ENCODE peak calls at places on chromosomes 12 and 14, in six cellular contexts. D is A549, B is H1, G is transverse colon, W is tibial nerve, N is K562. E is an unnamed sample.
A peak's percentile ranks its signal among the peaks of the same experiment; 100 is the strongest.

GRCh38 chr14:104694991-104695659 is 5.7 kb downstream of the INF2 start:
- DNase-seq in D (no peak), B (no peak), G (peak; percentile 33), W (no peak), N (no peak), E (peak; percentile 59)

GRCh38 chr12:52952082-52952801 is 3.3 kb downstream of the KRT18 start:
- DNase-seq in D (peak; percentile 64), B (no peak), G (peak; percentile 70), W (no peak), N (peak; percentile 50), E (peak; percentile 80)

GRCh38 chr12:106274575-106275081 is 26.8 kb upstream of the CKAP4 start:
- DNase-seq in D (peak; percentile 25), B (no peak), G (no peak), W (no peak), N (no peak), E (peak; percentile 52)

GRCh38 chr12:53344824-53345485 is 8.8 kb upstream of the SP7 start:
- DNase-seq in D (peak; percentile 76), B (no peak), G (peak; percentile 78), W (peak; percentile 76), N (peak; percentile 88), E (peak; percentile 73)

GRCh38 chr12:130054803-130055202 is 107.5 kb upstream of the FZD10 start:
- DNase-seq in D (no peak), B (no peak), G (no peak), W (no peak), N (no peak), E (no peak)

GRCh38 chr12:49059385-49060232 is 985 bp downstream of the KMT2D start:
- DNase-seq in D (peak; percentile 34), B (no peak), G (peak; percentile 26), W (no peak), N (no peak), E (no peak)

GRCh38 chr14:68015356-68016242 is 196.0 kb downstream of the RAD51B start:
- DNase-seq in D (no peak), B (no peak), G (no peak), W (no peak), N (no peak), E (no peak)

GRCh38 chr14:82239205-82239604 is 705.6 kb upstream of the SEL1L start:
- DNase-seq in D (no peak), B (no peak), G (no peak), W (no peak), N (no peak), E (no peak)

GRCh38 chr12:131844656-131845055 is 16.5 kb downstream of the MMP17 start:
- DNase-seq in D (no peak), B (no peak), G (no peak), W (no peak), N (no peak), E (no peak)

GRCh38 chr12:22981711-22982110 is 356.7 kb downstream of the ETNK1 start:
- DNase-seq in D (peak; percentile 16), B (no peak), G (no peak), W (no peak), N (no peak), E (no peak)

GRCh38 chr14:66495214-66496098 is 9.3 kb downstream of the CCDC196 start:
- DNase-seq in D (peak; percentile 79), B (no peak), G (peak; percentile 33), W (peak; percentile 39), N (peak; percentile 20), E (peak; percentile 44)

GRCh38 chr12:31362759-31363415 is 36.9 kb upstream of the SINHCAF start:
- DNase-seq in D (peak; percentile 15), B (no peak), G (peak; percentile 65), W (peak; percentile 4), N (peak; percentile 23), E (peak; percentile 50)

GRCh38 chr12:31361730-31362114 is 35.8 kb upstream of the SINHCAF start:
- DNase-seq in D (no peak), B (no peak), G (no peak), W (no peak), N (no peak), E (no peak)

GRCh38 chr12:31363416-31363809 is 37.5 kb upstream of the SINHCAF start:
- DNase-seq in D (no peak), B (no peak), G (no peak), W (no peak), N (no peak), E (no peak)

GRCh38 chr12:31363826-31364225 is 37.9 kb upstream of the SINHCAF start:
- DNase-seq in D (no peak), B (no peak), G (no peak), W (no peak), N (no peak), E (no peak)

GRCh38 chr12:31362115-31362758 is 36.3 kb upstream of the SINHCAF start:
- DNase-seq in D (no peak), B (no peak), G (peak; percentile 58), W (no peak), N (peak; percentile 22), E (no peak)
- TF ChIP-seq EP300 in D (no peak), B (no peak), G (no peak), W (no peak), N (no peak), E (no peak)

GRCh38 chr12:709631-710030 is 42.7 kb upstream of the WNK1 start:
- DNase-seq in D (no peak), B (no peak), G (no peak), W (no peak), N (no peak), E (no peak)

GRCh38 chr12:716506-716905 is 35.9 kb upstream of the WNK1 start:
- DNase-seq in D (no peak), B (no peak), G (no peak), W (no peak), N (peak; percentile 19), E (no peak)

GRCh38 chr12:712172-712863 is 40.1 kb upstream of the WNK1 start:
- DNase-seq in D (no peak), B (no peak), G (no peak), W (no peak), N (no peak), E (no peak)

GRCh38 chr12:718756-719138 is 33.6 kb upstream of the WNK1 start:
- DNase-seq in D (no peak), B (no peak), G (no peak), W (no peak), N (no peak), E (no peak)

DNA sequence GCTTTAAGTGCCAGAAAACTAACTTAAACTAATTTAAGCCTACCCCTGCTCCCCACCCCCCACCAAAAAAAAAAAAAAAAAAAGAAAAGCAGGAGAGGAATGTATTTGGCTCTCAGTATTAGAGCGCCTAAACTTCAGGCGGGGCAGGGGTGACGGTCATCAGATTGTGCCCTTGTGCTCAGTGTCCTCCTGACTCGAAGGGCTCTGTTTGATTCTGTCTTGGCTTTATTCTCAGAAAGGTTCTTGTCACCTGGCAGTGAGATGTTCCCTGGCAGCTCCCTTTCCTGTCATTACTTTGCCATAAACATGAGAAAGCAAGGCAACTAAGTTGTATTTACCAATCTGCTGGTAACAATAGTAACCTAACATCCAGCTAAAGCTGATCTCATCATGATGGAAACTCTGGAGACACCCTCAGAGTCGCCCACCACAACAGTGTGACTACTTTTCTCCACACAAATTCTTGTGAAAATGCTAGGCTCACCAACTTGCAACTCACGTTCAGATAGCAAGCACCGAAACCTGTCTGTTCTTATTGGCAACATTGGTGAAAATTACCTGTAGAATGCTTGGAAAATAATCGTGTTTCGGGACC is 39.0 kb upstream of the WNK1 start:
- DNase-seq in D (no peak), B (no peak), G (no peak), W (no peak), N (no peak), E (no peak)
- TF ChIP-seq POLR2A in D (no peak), B (no peak), G (no peak), W (no peak), N (no peak), E (no peak)

GRCh38 chr12:65616022-65616421 is 208.3 kb upstream of the HMGA2 start:
- DNase-seq in D (no peak), B (no peak), G (no peak), W (no peak), N (no peak), E (no peak)
- H3K4me3 ChIP-seq in D (no peak overlapping the region), B (no peak overlapping the region), G (no peak overlapping the region), W (no peak overlapping the region), N (no peak overlapping the region), E (no peak overlapping the region)

GRCh38 chr12:123457980-123458779 is at the start of gene SNRNP35:
- DNase-seq in D (peak; percentile 95), B (peak; percentile 43), G (peak; percentile 85), W (peak; percentile 72), N (peak; percentile 75), E (peak; percentile 74)
- TF ChIP-seq EP300 in D (no peak), B (no peak), G (no peak), W (peak; percentile 79), N (peak; percentile 100), E (no peak)

GRCh38 chr12:68367903-68368302 is 35.7 kb upstream of the MDM1 start:
- DNase-seq in D (peak; percentile 61), B (no peak), G (no peak), W (no peak), N (no peak), E (no peak)

GRCh38 chr12:68367136-68367535 is 35.0 kb upstream of the MDM1 start:
- DNase-seq in D (no peak), B (no peak), G (no peak), W (no peak), N (no peak), E (no peak)

GRCh38 chr12:68368332-68368731 is 36.2 kb upstream of the MDM1 start:
- DNase-seq in D (peak; percentile 24), B (no peak), G (no peak), W (no peak), N (no peak), E (no peak)

GRCh38 chr12:68361953-68362352 is 29.8 kb upstream of the MDM1 start:
- DNase-seq in D (no peak), B (no peak), G (no peak), W (no peak), N (no peak), E (no peak)

DNA sequence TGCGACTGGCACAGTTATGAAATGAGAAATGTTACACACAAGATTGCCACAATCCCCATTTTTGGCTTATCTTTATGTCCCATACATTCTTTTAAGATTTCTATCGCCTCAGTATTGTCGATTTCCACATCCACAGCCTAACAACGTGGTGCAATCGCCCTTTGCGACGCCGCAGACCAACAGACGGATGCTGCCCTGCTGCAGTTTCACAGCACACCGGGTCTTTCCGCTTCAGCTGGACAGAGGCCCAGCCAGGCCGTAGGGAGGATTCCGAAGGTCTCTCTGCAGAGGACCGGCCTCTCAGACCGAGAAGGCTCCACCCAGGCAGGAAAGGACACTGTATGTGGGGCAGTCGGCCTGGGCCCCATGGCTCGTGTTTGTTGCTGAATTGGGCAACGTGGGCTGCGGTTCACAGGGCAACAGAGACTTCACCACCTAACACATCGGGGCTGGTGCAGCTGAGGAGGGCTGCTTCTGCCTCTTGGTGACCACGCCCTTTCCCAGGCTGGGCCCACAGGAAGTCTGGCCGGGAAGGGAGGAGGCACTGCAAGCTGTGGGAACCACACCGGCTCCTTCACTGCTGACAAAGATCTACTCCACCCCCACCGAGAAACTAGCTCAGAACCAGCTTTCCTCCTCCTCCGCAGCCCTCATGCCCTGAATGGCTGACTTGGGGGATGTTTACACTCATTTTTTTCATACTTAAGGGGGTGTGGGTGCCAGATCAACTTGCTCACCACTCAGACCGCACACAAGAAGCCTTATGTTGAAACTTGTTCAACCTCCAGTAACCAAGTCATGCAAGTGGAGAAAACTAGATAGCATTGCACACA is 32.9 kb upstream of the MDM1 start:
- DNase-seq in D (peak; percentile 96), B (no peak), G (peak; percentile 92), W (peak; percentile 87), N (peak; percentile 94), E (peak; percentile 89)
- TF ChIP-seq POLR2A in D (peak; percentile 88), B (no peak), G (peak; percentile 48), W (no peak), N (peak; percentile 78), E (no peak)

GRCh38 chr12:50784501-50784900 is 20.6 kb downstream of the ATF1 start:
- DNase-seq in D (no peak), B (no peak), G (no peak), W (no peak), N (no peak), E (no peak)
- H3K4me3 ChIP-seq in D (no peak overlapping the region), B (no peak overlapping the region), G (no peak overlapping the region), W (no peak overlapping the region), N (no peak overlapping the region), E (no peak overlapping the region)

E was measured in stomach.